ENCODE peak calls at places on chromosome 13, in five cellular contexts. One of them, this sample, is unnamed.

GRCh38 chr13:80235131-80235530 is 105.8 kb downstream of the SPRY2 start:
- DNase-seq in CD4-positive, CD25-positive, alpha-beta regulatory T cell: no peak
- DNase-seq in activated naive CD8-positive, alpha-beta T cell treated with anti-CD3 and anti-CD28 coated beads for 36 hours: no peak
- DNase-seq in adrenal gland: no peak
- DNase-seq in A549: peak
- DNase-seq in this sample: no peak

GRCh38 chr13:26508885-26509284 is 48.6 kb upstream of the WASF3 start:
- DNase-seq in CD4-positive, CD25-positive, alpha-beta regulatory T cell: no peak
- DNase-seq in activated naive CD8-positive, alpha-beta T cell treated with anti-CD3 and anti-CD28 coated beads for 36 hours: no peak
- DNase-seq in adrenal gland: peak
- DNase-seq in A549: peak
- DNase-seq in this sample: no peak

GRCh38 chr13:26348966-26349365 is 95.0 kb downstream of the CDK8 start:
- DNase-seq in CD4-positive, CD25-positive, alpha-beta regulatory T cell: no peak
- DNase-seq in activated naive CD8-positive, alpha-beta T cell treated with anti-CD3 and anti-CD28 coated beads for 36 hours: no peak
- DNase-seq in adrenal gland: no peak
- DNase-seq in A549: no peak
- DNase-seq in this sample: no peak

GRCh38 chr13:57123660-57124059 is 17.1 kb upstream of the PRR20A start:
- DNase-seq in CD4-positive, CD25-positive, alpha-beta regulatory T cell: no peak
- DNase-seq in activated naive CD8-positive, alpha-beta T cell treated with anti-CD3 and anti-CD28 coated beads for 36 hours: no peak
- DNase-seq in adrenal gland: no peak
- DNase-seq in A549: no peak
- DNase-seq in this sample: no peak

GRCh38 chr13:40983269-40983668 is 35.8 kb downstream of the ELF1 start:
- DNase-seq in CD4-positive, CD25-positive, alpha-beta regulatory T cell: no peak
- DNase-seq in activated naive CD8-positive, alpha-beta T cell treated with anti-CD3 and anti-CD28 coated beads for 36 hours: no peak
- DNase-seq in adrenal gland: no peak
- DNase-seq in A549: no peak
- DNase-seq in this sample: no peak

GRCh38 chr13:109628251-109628699 is 158.1 kb downstream of the IRS2 start:
- DNase-seq in CD4-positive, CD25-positive, alpha-beta regulatory T cell: no peak
- DNase-seq in activated naive CD8-positive, alpha-beta T cell treated with anti-CD3 and anti-CD28 coated beads for 36 hours: no peak
- DNase-seq in adrenal gland: no peak
- DNase-seq in A549: no peak
- DNase-seq in this sample: no peak

GRCh38 chr13:44786724-44787123 is 202.5 kb downstream of the NUFIP1 start:
- DNase-seq in CD4-positive, CD25-positive, alpha-beta regulatory T cell: no peak
- DNase-seq in activated naive CD8-positive, alpha-beta T cell treated with anti-CD3 and anti-CD28 coated beads for 36 hours: no peak
- DNase-seq in adrenal gland: no peak
- DNase-seq in A549: no peak
- DNase-seq in this sample: no peak

GRCh38 chr13:36875431-36875830 is 44.6 kb downstream of the SMAD9 start:
- DNase-seq in CD4-positive, CD25-positive, alpha-beta regulatory T cell: no peak
- DNase-seq in activated naive CD8-positive, alpha-beta T cell treated with anti-CD3 and anti-CD28 coated beads for 36 hours: no peak
- DNase-seq in adrenal gland: no peak
- DNase-seq in A549: no peak
- DNase-seq in this sample: no peak

GRCh38 chr13:28357247-28357825 is 137.6 kb downstream of the FLT1 start:
- DNase-seq in CD4-positive, CD25-positive, alpha-beta regulatory T cell: no peak
- DNase-seq in activated naive CD8-positive, alpha-beta T cell treated with anti-CD3 and anti-CD28 coated beads for 36 hours: no peak
- DNase-seq in adrenal gland: no peak
- DNase-seq in A549: peak
- DNase-seq in this sample: no peak

GRCh38 chr13:80630685-80631121 is 289.8 kb upstream of the SPRY2 start:
- DNase-seq in CD4-positive, CD25-positive, alpha-beta regulatory T cell: no peak
- DNase-seq in activated naive CD8-positive, alpha-beta T cell treated with anti-CD3 and anti-CD28 coated beads for 36 hours: no peak
- DNase-seq in adrenal gland: peak
- DNase-seq in A549: no peak
- DNase-seq in this sample: no peak

GRCh38 chr13:83895994-83896580 is 13.8 kb upstream of the SLITRK1 start:
- DNase-seq in CD4-positive, CD25-positive, alpha-beta regulatory T cell: no peak
- DNase-seq in activated naive CD8-positive, alpha-beta T cell treated with anti-CD3 and anti-CD28 coated beads for 36 hours: no peak
- DNase-seq in adrenal gland: no peak
- DNase-seq in A549: no peak
- DNase-seq in this sample: no peak

GRCh38 chr13:41788552-41788951 is 172.4 kb downstream of the VWA8 start:
- DNase-seq in CD4-positive, CD25-positive, alpha-beta regulatory T cell: no peak
- DNase-seq in activated naive CD8-positive, alpha-beta T cell treated with anti-CD3 and anti-CD28 coated beads for 36 hours: no peak
- DNase-seq in adrenal gland: no peak
- DNase-seq in A549: no peak
- DNase-seq in this sample: no peak

GRCh38 chr13:99403458-99403971 is 96.3 kb upstream of the GPR183 start:
- DNase-seq in CD4-positive, CD25-positive, alpha-beta regulatory T cell: no peak
- DNase-seq in activated naive CD8-positive, alpha-beta T cell treated with anti-CD3 and anti-CD28 coated beads for 36 hours: no peak
- DNase-seq in adrenal gland: no peak
- DNase-seq in A549: no peak
- DNase-seq in this sample: no peak

GRCh38 chr13:46124531-46124966 is 19.7 kb upstream of the CPB2 start:
- DNase-seq in CD4-positive, CD25-positive, alpha-beta regulatory T cell: no peak
- DNase-seq in activated naive CD8-positive, alpha-beta T cell treated with anti-CD3 and anti-CD28 coated beads for 36 hours: peak
- DNase-seq in adrenal gland: no peak
- DNase-seq in A549: no peak
- DNase-seq in this sample: no peak

GRCh38 chr13:53068841-53069520 is 40.4 kb downstream of the OLFM4 start:
- DNase-seq in CD4-positive, CD25-positive, alpha-beta regulatory T cell: no peak
- DNase-seq in activated naive CD8-positive, alpha-beta T cell treated with anti-CD3 and anti-CD28 coated beads for 36 hours: no peak
- DNase-seq in adrenal gland: no peak
- DNase-seq in A549: no peak
- DNase-seq in this sample: no peak

GRCh38 chr13:31929031-31929770 is 102.4 kb upstream of the FRY start:
- DNase-seq in CD4-positive, CD25-positive, alpha-beta regulatory T cell: no peak
- DNase-seq in activated naive CD8-positive, alpha-beta T cell treated with anti-CD3 and anti-CD28 coated beads for 36 hours: no peak
- DNase-seq in adrenal gland: no peak
- DNase-seq in A549: no peak
- DNase-seq in this sample: no peak

GRCh38 chr13:113962386-113962785 is 11.5 kb downstream of the C13orf46 start:
- DNase-seq in CD4-positive, CD25-positive, alpha-beta regulatory T cell: no peak
- DNase-seq in activated naive CD8-positive, alpha-beta T cell treated with anti-CD3 and anti-CD28 coated beads for 36 hours: no peak
- DNase-seq in adrenal gland: no peak
- DNase-seq in A549: no peak
- DNase-seq in this sample: no peak

GRCh38 chr13:95541308-95541707 is 11.2 kb upstream of the CLDN10 start:
- DNase-seq in CD4-positive, CD25-positive, alpha-beta regulatory T cell: no peak
- DNase-seq in activated naive CD8-positive, alpha-beta T cell treated with anti-CD3 and anti-CD28 coated beads for 36 hours: no peak
- DNase-seq in adrenal gland: no peak
- DNase-seq in A549: no peak
- DNase-seq in this sample: no peak

GRCh38 chr13:40672310-40673060 is 6.0 kb upstream of the FOXO1 start:
- DNase-seq in CD4-positive, CD25-positive, alpha-beta regulatory T cell: no peak
- DNase-seq in activated naive CD8-positive, alpha-beta T cell treated with anti-CD3 and anti-CD28 coated beads for 36 hours: no peak
- DNase-seq in adrenal gland: no peak
- DNase-seq in A549: peak
- DNase-seq in this sample: no peak